ENCODE peak calls at places on chromosomes 7 and 10, in eight cellular contexts. F, M, J, P, K, N, I and T are unnamed samples.

GRCh38 chr10:99013885-99014284 is 221.8 kb downstream of the HPSE2 start:
- DNase-seq in J (no peak), F (no peak), I (no peak), P (no peak), N (no peak), K (no peak), M (no peak), T (no peak)

GRCh38 chr7:4242706-4243105 is 439.4 kb upstream of the FOXK1 start:
- DNase-seq in K (no peak), F (no peak), N (no peak), J (no peak), M (no peak), P (no peak), I (no peak), T (no peak)

GRCh38 chr10:62443866-62444265 is 69.7 kb downstream of the ZNF365 start:
- DNase-seq in K (no peak), F (no peak), N (no peak), P (no peak), J (no peak), M (no peak), I (no peak), T (no peak)

GRCh38 chr10:95273393-95274312 is 17.1 kb downstream of the PDLIM1 start:
- DNase-seq in J (peak; percentile 82), P (no peak), I (no peak), K (no peak), N (no peak), F (no peak), M (peak; percentile 17), T (no peak)

GRCh38 chr7:26718063-26718462 is 146.3 kb downstream of the SKAP2 start:
- DNase-seq in M (no peak), F (no peak), P (no peak), I (no peak), K (no peak), J (no peak), N (no peak), T (no peak)

GRCh38 chr7:31315758-31316157 is 24.8 kb downstream of the NEUROD6 start:
- DNase-seq in J (no peak), I (no peak), N (no peak), P (no peak), F (no peak), M (no peak), K (no peak), T (no peak)

GRCh38 chr7:132666076-132666775 is 90.0 kb upstream of the PLXNA4 start:
- DNase-seq in N (no peak), P (no peak), I (no peak), K (no peak), M (no peak), F (no peak), J (no peak), T (no peak)

GRCh38 chr10:22980822-22981221 is 53.0 kb downstream of the ARMC3 start:
- DNase-seq in J (no peak), K (no peak), N (no peak), P (no peak), M (no peak), F (no peak), I (no peak), T (no peak)

GRCh38 chr7:41319601-41320000 is 383.3 kb downstream of the INHBA start:
- DNase-seq in K (no peak), I (no peak), P (no peak), M (no peak), N (no peak), J (no peak), F (no peak), T (no peak)

GRCh38 chr10:66162560-66163143 is 763.2 kb upstream of the LRRTM3 start:
- DNase-seq in N (no peak), M (no peak), F (no peak), K (no peak), P (no peak), J (no peak), I (no peak), T (no peak)

GRCh38 chr7:130010689-130011412 is 40.3 kb downstream of the ZC3HC1 start:
- DNase-seq in K (peak; percentile 52), N (peak; percentile 83), F (peak; percentile 80), J (peak; percentile 88), M (peak; percentile 90), P (peak; percentile 78), I (peak; percentile 78), T (peak; percentile 84)

GRCh38 chr7:156725982-156726381 is 85.4 kb downstream of the RNF32 start:
- DNase-seq in F (no peak), N (no peak), P (no peak), K (no peak), I (no peak), J (no peak), M (no peak), T (no peak)

GRCh38 chr7:157266272-157266671 is 70.5 kb upstream of the DNAJB6 start:
- DNase-seq in K (no peak), N (no peak), M (no peak), F (no peak), P (no peak), J (no peak), I (no peak), T (no peak)

GRCh38 chr7:37429435-37429791 is 19.3 kb downstream of the ELMO1 start:
- DNase-seq in M (no peak), P (no peak), N (no peak), K (no peak), J (no peak), I (no peak), F (no peak), T (no peak)

GRCh38 chr10:78471723-78472541 is 438.3 kb downstream of the RPS24 start:
- DNase-seq in J (no peak), P (no peak), N (peak; percentile 85), I (no peak), M (no peak), F (no peak), K (no peak), T (peak; percentile 2)

GRCh38 chr10:110822708-110823291 is 48.9 kb upstream of the PDCD4 start:
- DNase-seq in J (no peak), P (no peak), I (no peak), N (peak; percentile 41), M (no peak), K (no peak), F (no peak), T (no peak)

GRCh38 chr10:103616705-103617361 is 123.3 kb downstream of the NEURL1 start:
- DNase-seq in P (no peak), I (no peak), M (no peak), F (no peak), N (no peak), K (no peak), J (peak; percentile 74), T (no peak)

GRCh38 chr7:11847336-11847735 is 15.3 kb upstream of the THSD7A start:
- DNase-seq in K (no peak), M (no peak), F (no peak), N (no peak), I (no peak), J (no peak), P (no peak), T (no peak)

GRCh38 chr7:116799912-116800311 is 62.5 kb upstream of the CAPZA2 start:
- DNase-seq in K (no peak), J (no peak), I (no peak), F (no peak), M (no peak), N (no peak), P (no peak), T (no peak)

GRCh38 chr10:45211576-45211975 is 103.8 kb downstream of the OR13A1 start:
- DNase-seq in I (no peak), M (no peak), F (no peak), P (no peak), N (no peak), K (no peak), J (no peak), T (no peak)

GRCh38 chr7:137652721-137653120 is 194.1 kb downstream of the DGKI start:
- DNase-seq in M (no peak), J (peak; percentile 72), F (no peak), K (no peak), I (no peak), N (no peak), P (no peak), T (no peak)

GRCh38 chr10:29598861-29599311 is 35.9 kb downstream of the SVIL start:
- DNase-seq in F (no peak), K (no peak), I (no peak), M (no peak), J (no peak), P (no peak), N (no peak), T (no peak)

GRCh38 chr7:47405921-47406765 is 175.8 kb downstream of the TNS3 start:
- DNase-seq in M (no peak), K (peak; percentile 42), N (no peak), P (no peak), F (no peak), J (peak; percentile 75), I (no peak), T (no peak)

GRCh38 chr7:133511708-133512107 is 258.8 kb downstream of the EXOC4 start:
- DNase-seq in J (no peak), F (no peak), P (no peak), N (no peak), I (no peak), K (no peak), M (no peak), T (no peak)

GRCh38 chr7:97835296-97836138 is 36.7 kb downstream of the ASNS start:
- DNase-seq in I (peak; percentile 37), M (peak; percentile 62), K (no peak), J (peak; percentile 64), F (peak; percentile 48), N (peak; percentile 61), P (peak; percentile 42), T (peak; percentile 41)

GRCh38 chr7:98238976-98239375 is 13.1 kb downstream of the TECPR1 start:
- DNase-seq in F (no peak), N (no peak), K (no peak), J (peak; percentile 38), I (no peak), M (no peak), P (no peak), T (no peak)

GRCh38 chr10:133358162-133358919 is 522 bp upstream of the FUOM start:
- DNase-seq in J (no peak), K (no peak), M (no peak), N (peak; percentile 38), P (peak; percentile 24), I (no peak), F (no peak), T (no peak)

GRCh38 chr7:44378744-44379143 is 53.4 kb upstream of the CAMK2B start:
- DNase-seq in P (no peak), M (peak; percentile 45), F (no peak), N (no peak), J (peak; percentile 89), K (no peak), I (no peak), T (no peak)

GRCh38 chr7:74203157-74203556 is 6.6 kb upstream of the LAT2 start:
- DNase-seq in M (peak; percentile 17), I (no peak), F (no peak), K (no peak), J (peak; percentile 93), P (no peak), N (peak; percentile 64), T (no peak)